ENCODE peak calls at places on chromosomes 3 and 15, in seven cellular contexts. W is HL-60, M is cardiac muscle cell, O is MCF 10A, L is neural crest cell, P is left lung, J is dorsolateral prefrontal cortex. Y is an unnamed sample.

GRCh38 chr3:140062461-140062860 is 127.5 kb downstream of the CLSTN2 start:
- DNase-seq in W (no peak), M (no peak), O (no peak), L (no peak), P (no peak), J (no peak), Y (no peak)

GRCh38 chr3:141388823-141389617 is 20.7 kb downstream of the ZBTB38 start:
- DNase-seq in W (no peak), M (peak), O (peak), L (no peak), P (no peak), J (no peak), Y (no peak)

GRCh38 chr3:187673012-187673411 is 2.8 kb upstream of the SST start:
- DNase-seq in W (no peak), M (no peak), O (no peak), L (no peak), P (no peak), J (no peak), Y (no peak)

GRCh38 chr3:12339701-12340480 is 51.0 kb downstream of the PPARG start:
- DNase-seq in W (no peak), M (peak), O (peak), L (no peak), P (no peak), J (no peak), Y (no peak)

GRCh38 chr3:30181546-30181945 is 424.9 kb upstream of the TGFBR2 start:
- DNase-seq in W (no peak), M (no peak), O (no peak), L (no peak), P (no peak), J (no peak), Y (no peak)

GRCh38 chr15:43008150-43008549 is 87.6 kb upstream of the TTBK2 start:
- DNase-seq in W (no peak), M (no peak), O (no peak), L (no peak), P (no peak), J (no peak), Y (no peak)

GRCh38 chr3:169455472-169455871 is 208.0 kb downstream of the MECOM start:
- DNase-seq in W (no peak), M (no peak), O (peak), L (no peak), P (no peak), J (no peak), Y (no peak)

GRCh38 chr15:74011610-74012009 is 17.1 kb downstream of the PML start:
- DNase-seq in W (no peak), M (peak), O (peak), L (no peak), P (no peak), J (no peak), Y (no peak)

GRCh38 chr15:58171476-58172061 is 33.4 kb downstream of the AQP9 start:
- DNase-seq in W (no peak), M (no peak), O (no peak), L (no peak), P (no peak), J (no peak), Y (no peak)

GRCh38 chr15:101019351-101019750 is 100.2 kb downstream of the LRRK1 start:
- DNase-seq in W (no peak), M (no peak), O (no peak), L (no peak), P (no peak), J (no peak), Y (no peak)

GRCh38 chr3:124887177-124887995 is at the start of gene ITGB5:
- DNase-seq in W (no peak), M (peak), O (peak), L (peak), P (peak), J (peak), Y (peak)

GRCh38 chr3:172701056-172701455 is 9.8 kb downstream of the NCEH1 start:
- DNase-seq in W (no peak), M (no peak), O (no peak), L (no peak), P (no peak), J (no peak), Y (no peak)

GRCh38 chr15:96072821-96073220 is 257.7 kb upstream of the NR2F2 start:
- DNase-seq in W (no peak), M (no peak), O (no peak), L (no peak), P (no peak), J (no peak), Y (no peak)

GRCh38 chr15:60973637-60974415 is 255.3 kb downstream of the RORA start:
- DNase-seq in W (no peak), M (peak), O (peak), L (no peak), P (no peak), J (no peak), Y (no peak)

GRCh38 chr3:160128086-160128485 is 97.1 kb upstream of the C3orf80 start:
- DNase-seq in W (no peak), M (no peak), O (no peak), L (no peak), P (no peak), J (no peak), Y (no peak)

GRCh38 chr3:183081459-183082183 is 17.7 kb downstream of the MCCC1 start:
- DNase-seq in W (no peak), M (no peak), O (no peak), L (no peak), P (no peak), J (no peak), Y (no peak)

GRCh38 chr3:50008931-50009330 is 69.0 kb downstream of the RBM6 start:
- DNase-seq in W (no peak), M (peak), O (peak), L (no peak), P (no peak), J (no peak), Y (no peak)

GRCh38 chr3:119352863-119353527 is 58.8 kb downstream of the ARHGAP31 start:
- DNase-seq in W (peak), M (peak), O (peak), L (no peak), P (no peak), J (no peak), Y (no peak)

GRCh38 chr3:181402347-181402746 is 309.4 kb upstream of the SOX2 start:
- DNase-seq in W (no peak), M (no peak), O (no peak), L (no peak), P (no peak), J (no peak), Y (no peak)

GRCh38 chr15:68693071-68693470 is 114.3 kb downstream of the CORO2B start:
- DNase-seq in W (no peak), M (peak), O (no peak), L (no peak), P (no peak), J (no peak), Y (no peak)

GRCh38 chr15:92098869-92099268 is 245.4 kb downstream of the SLCO3A1 start:
- DNase-seq in W (no peak), M (peak), O (no peak), L (no peak), P (no peak), J (peak), Y (no peak)

GRCh38 chr3:194661374-194661773 is 10.6 kb downstream of the LSG1 start:
- DNase-seq in W (no peak), M (peak), O (no peak), L (no peak), P (no peak), J (no peak), Y (no peak)

GRCh38 chr3:167839460-167839859 is 103.9 kb downstream of the SERPINI1 start:
- DNase-seq in W (no peak), M (no peak), O (peak), L (no peak), P (no peak), J (no peak), Y (no peak)

GRCh38 chr3:167840247-167840646 is 104.7 kb downstream of the SERPINI1 start:
- DNase-seq in W (no peak), M (no peak), O (peak), L (no peak), P (no peak), J (no peak), Y (no peak)

GRCh38 chr3:167835359-167835758 is 99.8 kb downstream of the SERPINI1 start:
- DNase-seq in W (no peak), M (no peak), O (no peak), L (no peak), P (no peak), J (no peak), Y (no peak)

GRCh38 chr3:167835953-167836352 is 100.4 kb downstream of the SERPINI1 start:
- DNase-seq in W (no peak), M (no peak), O (no peak), L (no peak), P (no peak), J (no peak), Y (no peak)

GRCh38 chr3:167837430-167837829 is 101.9 kb downstream of the SERPINI1 start:
- DNase-seq in W (no peak), M (no peak), O (peak), L (no peak), P (no peak), J (no peak), Y (no peak)
- TF ChIP-seq CTCF in W (no peak), M (no peak), O (peak), L (peak), P (no peak), J (peak), Y (no peak)

GRCh38 chr15:47602124-47602523 is 115.2 kb upstream of the SEMA6D start:
- DNase-seq in W (no peak), M (no peak), O (no peak), L (no peak), P (no peak), J (no peak), Y (no peak)
- TF ChIP-seq CTCF in W (no peak), M (no peak), O (no peak), L (no peak), P (no peak), J (no peak), Y (no peak)

GRCh38 chr3:134526319-134526718 is 40.5 kb downstream of the CEP63 start:
- DNase-seq in W (no peak), M (no peak), O (no peak), L (no peak), P (no peak), J (no peak), Y (no peak)

GRCh38 chr3:134527538-134528186 is 41.8 kb downstream of the CEP63 start:
- DNase-seq in W (no peak), M (no peak), O (no peak), L (no peak), P (no peak), J (no peak), Y (no peak)

GRCh38 chr3:134525293-134525692 is 39.4 kb downstream of the CEP63 start:
- DNase-seq in W (no peak), M (no peak), O (no peak), L (no peak), P (no peak), J (no peak), Y (no peak)

GRCh38 chr3:134522541-134522940 is 36.7 kb downstream of the CEP63 start:
- DNase-seq in W (no peak), M (no peak), O (no peak), L (no peak), P (no peak), J (no peak), Y (no peak)

GRCh38 chr3:134527037-134527436 is 41.2 kb downstream of the CEP63 start:
- DNase-seq in W (no peak), M (peak), O (peak), L (no peak), P (no peak), J (no peak), Y (no peak)
- TF ChIP-seq CTCF in W (no peak), M (peak), O (peak), L (peak), P (peak), J (no peak), Y (peak)

GRCh38 chr15:25689592-25689991 is 173.5 kb downstream of the ATP10A start:
- DNase-seq in W (no peak), M (no peak), O (no peak), L (no peak), P (no peak), J (no peak), Y (no peak)
- TF ChIP-seq CTCF in W (no peak), M (no peak), O (no peak), L (no peak), P (no peak), J (no peak), Y (peak)

Y was measured in D721Med.